ENCODE peak calls at places on chromosomes 5 and 9, in nine cellular contexts. One of them, this sample, is unnamed.
A peak's percentile ranks its signal among the peaks of the same experiment; 100 is the strongest.

GRCh38 chr9:17520264-17521058 is 58.4 kb upstream of the SH3GL2 start:
- DNase-seq in NCI-H2081: peak; percentile 73
- DNase-seq in PC-9: no peak
- DNase-seq in kidney: no peak
- DNase-seq in activated effector memory CD4-positive, alpha-beta T cell treated with Interleukin-2 at 50 U/mL for 16 hours: no peak
- DNase-seq in GDM1: no peak
- DNase-seq in fibroblast of mammary gland: no peak
- DNase-seq in progenitor cell of endocrine pancreas: no peak
- DNase-seq in iris pigment epithelial cell: no peak
- DNase-seq in this sample: no peak

GRCh38 chr9:88676644-88677043 is 141.7 kb downstream of the NXNL2 start:
- DNase-seq in PC-9: no peak
- DNase-seq in fibroblast of mammary gland: no peak
- DNase-seq in GDM1: no peak
- DNase-seq in kidney: no peak
- DNase-seq in progenitor cell of endocrine pancreas: no peak
- DNase-seq in NCI-H2081: no peak
- DNase-seq in activated effector memory CD4-positive, alpha-beta T cell treated with Interleukin-2 at 50 U/mL for 16 hours: no peak
- DNase-seq in iris pigment epithelial cell: no peak
- DNase-seq in this sample: no peak

GRCh38 chr5:173055722-173055982 is 500 bp upstream of the CREBRF start:
- DNase-seq in NCI-H2081: no peak
- DNase-seq in activated effector memory CD4-positive, alpha-beta T cell treated with Interleukin-2 at 50 U/mL for 16 hours: no peak
- DNase-seq in fibroblast of mammary gland: no peak
- DNase-seq in GDM1: no peak
- DNase-seq in iris pigment epithelial cell: no peak
- DNase-seq in kidney: no peak
- DNase-seq in progenitor cell of endocrine pancreas: no peak
- DNase-seq in PC-9: no peak
- DNase-seq in this sample: no peak

GRCh38 chr5:10735569-10736255 is 25.3 kb downstream of the DAP start:
- DNase-seq in PC-9: no peak
- DNase-seq in iris pigment epithelial cell: no peak
- DNase-seq in progenitor cell of endocrine pancreas: no peak
- DNase-seq in fibroblast of mammary gland: no peak
- DNase-seq in NCI-H2081: no peak
- DNase-seq in kidney: no peak
- DNase-seq in activated effector memory CD4-positive, alpha-beta T cell treated with Interleukin-2 at 50 U/mL for 16 hours: no peak
- DNase-seq in GDM1: no peak
- DNase-seq in this sample: no peak

GRCh38 chr5:139748505-139748826 is 47.1 kb upstream of the PSD2 start:
- DNase-seq in iris pigment epithelial cell: no peak
- DNase-seq in progenitor cell of endocrine pancreas: no peak
- DNase-seq in activated effector memory CD4-positive, alpha-beta T cell treated with Interleukin-2 at 50 U/mL for 16 hours: no peak
- DNase-seq in PC-9: no peak
- DNase-seq in GDM1: no peak
- DNase-seq in fibroblast of mammary gland: no peak
- DNase-seq in NCI-H2081: no peak
- DNase-seq in kidney: no peak
- DNase-seq in this sample: no peak

GRCh38 chr5:132751444-132751843 is 4.2 kb downstream of the CCNI2 start:
- DNase-seq in PC-9: no peak
- DNase-seq in GDM1: no peak
- DNase-seq in activated effector memory CD4-positive, alpha-beta T cell treated with Interleukin-2 at 50 U/mL for 16 hours: no peak
- DNase-seq in NCI-H2081: no peak
- DNase-seq in kidney: no peak
- DNase-seq in iris pigment epithelial cell: peak; percentile 70
- DNase-seq in fibroblast of mammary gland: peak; percentile 95
- DNase-seq in progenitor cell of endocrine pancreas: no peak
- DNase-seq in this sample: no peak

GRCh38 chr9:135290086-135290485 is 189.5 kb upstream of the PPP1R26 start:
- DNase-seq in iris pigment epithelial cell: no peak
- DNase-seq in activated effector memory CD4-positive, alpha-beta T cell treated with Interleukin-2 at 50 U/mL for 16 hours: no peak
- DNase-seq in GDM1: no peak
- DNase-seq in progenitor cell of endocrine pancreas: no peak
- DNase-seq in NCI-H2081: no peak
- DNase-seq in kidney: peak; percentile 48
- DNase-seq in fibroblast of mammary gland: no peak
- DNase-seq in PC-9: no peak
- DNase-seq in this sample: no peak

GRCh38 chr9:91126761-91127420 is 234.8 kb downstream of the AUH start:
- DNase-seq in NCI-H2081: no peak
- DNase-seq in iris pigment epithelial cell: peak; percentile 64
- DNase-seq in GDM1: no peak
- DNase-seq in kidney: no peak
- DNase-seq in PC-9: no peak
- DNase-seq in fibroblast of mammary gland: peak; percentile 91
- DNase-seq in progenitor cell of endocrine pancreas: no peak
- DNase-seq in activated effector memory CD4-positive, alpha-beta T cell treated with Interleukin-2 at 50 U/mL for 16 hours: no peak
- DNase-seq in this sample: no peak

GRCh38 chr9:125784286-125785049 is 37.3 kb downstream of the PBX3 start:
- DNase-seq in progenitor cell of endocrine pancreas: no peak
- DNase-seq in GDM1: no peak
- DNase-seq in kidney: no peak
- DNase-seq in iris pigment epithelial cell: peak; percentile 65
- DNase-seq in NCI-H2081: no peak
- DNase-seq in PC-9: no peak
- DNase-seq in activated effector memory CD4-positive, alpha-beta T cell treated with Interleukin-2 at 50 U/mL for 16 hours: no peak
- DNase-seq in fibroblast of mammary gland: peak; percentile 9
- DNase-seq in this sample: no peak

GRCh38 chr5:65068410-65068809 is 299.7 kb downstream of the CWC27 start:
- DNase-seq in fibroblast of mammary gland: no peak
- DNase-seq in activated effector memory CD4-positive, alpha-beta T cell treated with Interleukin-2 at 50 U/mL for 16 hours: no peak
- DNase-seq in kidney: no peak
- DNase-seq in GDM1: no peak
- DNase-seq in PC-9: no peak
- DNase-seq in progenitor cell of endocrine pancreas: no peak
- DNase-seq in iris pigment epithelial cell: no peak
- DNase-seq in NCI-H2081: no peak
- DNase-seq in this sample: no peak

GRCh38 chr9:2018764-2019548 is 3.8 kb downstream of the SMARCA2 start:
- DNase-seq in PC-9: no peak
- DNase-seq in GDM1: no peak
- DNase-seq in kidney: no peak
- DNase-seq in NCI-H2081: no peak
- DNase-seq in iris pigment epithelial cell: no peak
- DNase-seq in progenitor cell of endocrine pancreas: no peak
- DNase-seq in activated effector memory CD4-positive, alpha-beta T cell treated with Interleukin-2 at 50 U/mL for 16 hours: no peak
- DNase-seq in fibroblast of mammary gland: no peak
- DNase-seq in this sample: no peak

GRCh38 chr9:113632776-113633590 is 169.5 kb downstream of the RGS3 start:
- DNase-seq in kidney: no peak
- DNase-seq in PC-9: no peak
- DNase-seq in progenitor cell of endocrine pancreas: no peak
- DNase-seq in NCI-H2081: no peak
- DNase-seq in fibroblast of mammary gland: peak; percentile 56
- DNase-seq in activated effector memory CD4-positive, alpha-beta T cell treated with Interleukin-2 at 50 U/mL for 16 hours: no peak
- DNase-seq in GDM1: no peak
- DNase-seq in iris pigment epithelial cell: peak; percentile 51
- DNase-seq in this sample: no peak

GRCh38 chr5:110040178-110040577 is 350.5 kb downstream of the MAN2A1 start:
- DNase-seq in iris pigment epithelial cell: peak; percentile 21
- DNase-seq in kidney: no peak
- DNase-seq in fibroblast of mammary gland: peak; percentile 20
- DNase-seq in NCI-H2081: no peak
- DNase-seq in activated effector memory CD4-positive, alpha-beta T cell treated with Interleukin-2 at 50 U/mL for 16 hours: no peak
- DNase-seq in GDM1: no peak
- DNase-seq in PC-9: no peak
- DNase-seq in progenitor cell of endocrine pancreas: no peak
- DNase-seq in this sample: no peak

This sample was measured in head of caudate nucleus.